ENCODE peak calls at places on chromosomes 6 and 20, in six cellular contexts. S is cardiac fibroblast, H is neural progenitor cell, X is IMR-90, R is ovary, J is hepatocyte. E is an unnamed sample.

GRCh38 chr20:63847374-63848002 is 13.8 kb upstream of the ABHD16B start:
- DNase-seq in S (peak; percentile 53), H (peak; percentile 74), X (no peak), R (peak; percentile 80), J (no peak), E (no peak)

GRCh38 chr6:139372326-139373153 is 1.9 kb downstream of the CITED2 start:
- DNase-seq in S (peak; percentile 44), H (no peak), X (peak; percentile 18), R (no peak), J (no peak), E (no peak)

GRCh38 chr20:47232518-47232917 is 124.0 kb downstream of the ZMYND8 start:
- DNase-seq in S (no peak), H (no peak), X (no peak), R (no peak), J (no peak), E (no peak)

GRCh38 chr20:34316191-34316814 is 13.1 kb upstream of the AHCY start:
- DNase-seq in S (no peak), H (no peak), X (peak; percentile 33), R (no peak), J (no peak), E (no peak)

GRCh38 chr6:15780437-15780836 is 117.6 kb upstream of the DTNBP1 start:
- DNase-seq in S (no peak), H (no peak), X (no peak), R (no peak), J (no peak), E (no peak)

GRCh38 chr6:128507337-128508310 is 12.8 kb downstream of the PTPRK start:
- DNase-seq in S (no peak), H (no peak), X (peak; percentile 79), R (no peak), J (peak; percentile 57), E (no peak)

GRCh38 chr20:17654649-17655285 is 27.3 kb downstream of the RRBP1 start:
- DNase-seq in S (peak; percentile 72), H (peak; percentile 78), X (peak; percentile 52), R (no peak), J (peak; percentile 64), E (no peak)

GRCh38 chr6:143457563-143458359 is 7.2 kb downstream of the PEX3 start:
- DNase-seq in S (peak; percentile 8), H (no peak), X (peak; percentile 21), R (no peak), J (no peak), E (no peak)

GRCh38 chr20:53547664-53548239 is 45.9 kb downstream of the ZNF217 start:
- DNase-seq in S (peak; percentile 82), H (peak; percentile 77), X (peak; percentile 76), R (peak; percentile 34), J (peak; percentile 78), E (peak; percentile 22)

GRCh38 chr6:19312291-19312978 is 524.7 kb upstream of the ID4 start:
- DNase-seq in S (no peak), H (peak; percentile 93), X (no peak), R (no peak), J (no peak), E (no peak)

GRCh38 chr20:61931476-61932198 is 134.0 kb downstream of the TAF4 start:
- DNase-seq in S (no peak), H (no peak), X (no peak), R (no peak), J (no peak), E (no peak)

GRCh38 chr6:25404693-25405169 is 125.6 kb downstream of the CARMIL1 start:
- DNase-seq in S (no peak), H (no peak), X (no peak), R (no peak), J (no peak), E (no peak)

GRCh38 chr6:90922323-90922722 is 335.5 kb upstream of the MAP3K7 start:
- DNase-seq in S (no peak), H (no peak), X (no peak), R (no peak), J (no peak), E (no peak)

GRCh38 chr6:33740204-33740608 is 6.5 kb downstream of the IP6K3 start:
- DNase-seq in S (peak; percentile 32), H (no peak), X (no peak), R (no peak), J (peak; percentile 48), E (no peak)

GRCh38 chr20:57222631-57222950 is 43.9 kb downstream of the BMP7 start:
- DNase-seq in S (no peak), H (no peak), X (no peak), R (no peak), J (no peak), E (no peak)

GRCh38 chr20:62651285-62652021 is 9.2 kb downstream of the SLCO4A1 start:
- DNase-seq in S (peak; percentile 61), H (no peak), X (peak; percentile 49), R (peak; percentile 74), J (peak; percentile 65), E (no peak)

GRCh38 chr6:7391244-7391643 is 1.6 kb downstream of the RIOK1 start:
- DNase-seq in S (no peak), H (no peak), X (no peak), R (no peak), J (no peak), E (no peak)
- H3K4me3 ChIP-seq in S (no peak overlapping the region), H (peak overlapping the region; percentile 73), X (no peak overlapping the region), R (no peak overlapping the region), J (no peak overlapping the region), E (peak overlapping the region; percentile 66)

DNA sequence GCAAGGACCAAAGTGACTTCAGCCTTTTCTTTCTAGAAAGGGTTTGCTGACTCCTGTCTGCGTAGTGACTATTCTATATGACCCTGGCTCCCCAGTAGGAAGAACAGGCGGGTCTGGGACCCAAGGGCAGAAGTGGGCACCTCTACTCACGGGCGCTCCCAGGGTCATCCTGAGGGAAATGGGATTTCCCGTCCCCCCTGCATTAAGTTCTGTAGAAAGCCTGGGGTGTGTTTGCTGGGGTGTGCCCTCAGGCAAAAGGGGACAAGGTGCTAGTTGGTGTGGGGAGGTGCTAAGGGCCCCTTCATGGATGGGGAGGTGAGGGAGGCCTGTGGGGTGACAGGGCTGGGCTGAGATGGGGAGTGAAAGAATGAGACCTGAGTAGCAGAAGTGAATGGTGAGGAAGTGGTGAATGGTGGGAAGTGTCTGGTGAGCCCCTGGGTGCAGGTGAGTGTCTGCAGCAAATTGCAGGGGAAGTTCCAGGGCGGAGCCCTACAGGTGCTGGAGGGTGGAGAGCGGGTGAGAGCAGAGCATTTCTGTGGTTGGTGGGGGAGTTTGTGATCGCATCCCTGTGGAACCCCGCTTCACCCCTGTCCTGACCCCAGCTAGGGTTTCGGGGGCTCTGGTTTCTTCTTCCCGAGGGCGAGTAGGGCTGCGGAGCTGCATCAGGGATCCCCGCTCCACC is 21.1 kb downstream of the RAET1L start:
- DNase-seq in S (no peak), H (no peak), X (no peak), R (peak; percentile 14), J (no peak), E (no peak)
- H3K4me3 ChIP-seq in S (peak overlapping the region; percentile 72), H (peak overlapping the region; percentile 70), X (peak overlapping the region; percentile 79), R (peak overlapping the region; percentile 54), J (peak overlapping the region; percentile 57), E (peak overlapping the region; percentile 65)

GRCh38 chr6:95660544-95660943 is 83.2 kb downstream of the MANEA start:
- DNase-seq in S (no peak), H (no peak), X (no peak), R (no peak), J (no peak), E (no peak)
- H3K4me3 ChIP-seq in S (no peak overlapping the region), H (no peak overlapping the region), X (no peak overlapping the region), R (no peak overlapping the region), J (no peak overlapping the region), E (no peak overlapping the region)

GRCh38 chr6:165807249-165807951 is 144.4 kb upstream of the PDE10A start:
- DNase-seq in S (no peak), H (no peak), X (no peak), R (no peak), J (no peak), E (no peak)

GRCh38 chr6:165806126-165806810 is 143.2 kb upstream of the PDE10A start:
- DNase-seq in S (no peak), H (no peak), X (no peak), R (no peak), J (no peak), E (no peak)

GRCh38 chr6:165805604-165806003 is 142.6 kb upstream of the PDE10A start:
- DNase-seq in S (no peak), H (no peak), X (no peak), R (no peak), J (no peak), E (no peak)

GRCh38 chr6:165805067-165805525 is 142.1 kb upstream of the PDE10A start:
- DNase-seq in S (no peak), H (peak; percentile 25), X (no peak), R (no peak), J (no peak), E (no peak)

DNA sequence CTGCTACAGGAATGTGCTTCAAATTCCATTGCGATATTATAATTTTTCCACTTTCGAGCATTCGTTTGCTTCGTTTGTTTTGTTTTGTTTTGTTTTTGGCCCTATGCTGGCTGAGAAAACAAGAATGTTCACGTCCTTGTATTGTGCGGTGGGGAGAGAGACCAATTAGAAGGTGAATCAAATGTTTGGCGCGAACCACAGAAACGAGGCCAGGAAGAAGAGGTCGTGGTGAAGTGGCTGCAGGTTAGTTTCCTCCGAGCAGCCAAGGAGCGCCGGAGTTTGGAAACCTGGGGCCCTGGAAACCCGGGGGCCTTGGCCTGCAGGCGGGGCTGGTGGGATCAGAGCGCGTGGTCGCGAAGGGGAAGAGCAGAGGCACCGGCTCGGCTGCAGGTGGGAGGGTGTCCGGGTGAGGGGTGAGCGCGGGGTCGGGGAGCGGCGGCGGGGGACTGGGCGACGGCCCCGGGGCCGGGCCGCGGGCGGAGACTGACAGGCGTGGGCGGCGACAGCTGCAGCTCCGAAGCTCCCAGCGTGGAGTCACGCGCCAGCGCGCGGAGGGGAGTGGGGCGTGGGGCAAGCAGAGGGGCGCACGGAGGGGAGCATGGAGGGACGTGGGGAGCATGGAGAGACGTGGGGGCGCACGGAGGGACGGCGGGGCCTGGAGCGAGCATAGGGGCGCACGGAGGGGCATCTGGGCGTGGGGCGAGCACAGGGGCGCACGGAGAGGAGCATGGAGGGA is 141.5 kb upstream of the PDE10A start:
- DNase-seq in S (peak; percentile 48), H (peak; percentile 39), X (no peak), R (no peak), J (no peak), E (no peak)
- H3K4me3 ChIP-seq in S (peak overlapping the region; percentile 50), H (peak overlapping the region; percentile 48), X (peak overlapping the region; percentile 10), R (peak overlapping the region; percentile 45), J (no peak overlapping the region), E (peak overlapping the region; percentile 47)

GRCh38 chr6:110812719-110813118 is 2.5 kb downstream of the CDK19 start:
- DNase-seq in S (no peak), H (no peak), X (no peak), R (no peak), J (no peak), E (no peak)

GRCh38 chr6:110813813-110814487 is 1.3 kb downstream of the CDK19 start:
- DNase-seq in S (no peak), H (peak; percentile 17), X (no peak), R (no peak), J (peak; percentile 15), E (no peak)

GRCh38 chr6:110814488-110815259 is 595 bp downstream of the CDK19 start:
- DNase-seq in S (peak; percentile 53), H (peak; percentile 66), X (peak; percentile 45), R (peak; percentile 71), J (peak; percentile 78), E (no peak)

GRCh38 chr6:110815260-110816109 is at the start of gene CDK19:
- DNase-seq in S (peak; percentile 99), H (peak; percentile 99), X (peak; percentile 98), R (peak; percentile 96), J (peak; percentile 98), E (peak; percentile 89)

DNA sequence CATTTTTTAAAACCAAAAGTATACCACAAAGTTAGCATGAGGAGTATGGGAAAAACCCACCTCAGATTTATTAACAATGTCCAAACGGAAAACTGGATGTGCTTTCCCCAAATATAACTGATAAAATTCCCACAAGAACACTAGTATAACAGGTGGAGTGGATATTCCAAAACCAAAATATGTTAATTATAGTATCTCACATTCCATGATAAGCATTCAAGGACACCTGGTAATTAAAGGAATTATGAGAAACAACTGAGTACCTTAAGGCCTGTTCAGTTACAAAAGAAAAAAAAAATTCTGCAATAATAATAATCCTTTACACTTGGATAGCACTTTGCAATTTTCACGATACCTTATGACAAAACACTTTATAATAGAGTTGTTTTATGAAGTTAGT is 1.9 kb downstream of the CDK19 start:
- DNase-seq in S (no peak), H (no peak), X (no peak), R (no peak), J (no peak), E (no peak)
- H3K4me3 ChIP-seq in S (no peak overlapping the region), H (peak overlapping the region; percentile 74), X (no peak overlapping the region), R (no peak overlapping the region), J (peak overlapping the region; percentile 65), E (peak overlapping the region; percentile 77)